ENCODE peak calls at places on chromosomes 2 and 18, in four cellular contexts. One of them, this sample, is unnamed.

GRCh38 chr2:56014075-56014730 is 90.6 kb upstream of the EFEMP1 start:
- DNase-seq in type B pancreatic cell: no peak
- DNase-seq in iPS DF 6.9: no peak
- DNase-seq in left ventricle myocardium inferior: no peak
- DNase-seq in this sample: no peak

GRCh38 chr2:41400057-41400665 is 647.7 kb upstream of the PKDCC start:
- DNase-seq in type B pancreatic cell: no peak
- DNase-seq in iPS DF 6.9: no peak
- DNase-seq in left ventricle myocardium inferior: no peak
- DNase-seq in this sample: peak

GRCh38 chr18:6543330-6543908 is 128.7 kb upstream of the L3MBTL4 start:
- DNase-seq in type B pancreatic cell: no peak
- DNase-seq in iPS DF 6.9: no peak
- DNase-seq in left ventricle myocardium inferior: no peak
- DNase-seq in this sample: no peak

GRCh38 chr18:68660355-68661183 is 54.3 kb downstream of the TMX3 start:
- DNase-seq in type B pancreatic cell: no peak
- DNase-seq in iPS DF 6.9: no peak
- DNase-seq in left ventricle myocardium inferior: no peak
- DNase-seq in this sample: no peak

GRCh38 chr2:144325086-144325485 is 194.8 kb downstream of the ZEB2 start:
- DNase-seq in type B pancreatic cell: no peak
- DNase-seq in iPS DF 6.9: no peak
- DNase-seq in left ventricle myocardium inferior: no peak
- DNase-seq in this sample: no peak

GRCh38 chr18:11982981-11983380 is 1.7 kb downstream of the IMPA2 start:
- DNase-seq in type B pancreatic cell: no peak
- DNase-seq in iPS DF 6.9: no peak
- DNase-seq in left ventricle myocardium inferior: no peak
- DNase-seq in this sample: no peak

GRCh38 chr2:33645861-33646260 is 46.8 kb upstream of the FAM98A start:
- DNase-seq in type B pancreatic cell: no peak
- DNase-seq in iPS DF 6.9: no peak
- DNase-seq in left ventricle myocardium inferior: no peak
- DNase-seq in this sample: no peak

GRCh38 chr2:152508446-152508845 is 173.5 kb downstream of the FMNL2 start:
- DNase-seq in type B pancreatic cell: no peak
- DNase-seq in iPS DF 6.9: no peak
- DNase-seq in left ventricle myocardium inferior: no peak
- DNase-seq in this sample: no peak

GRCh38 chr2:28652217-28652616 is 99.4 kb upstream of the PPP1CB start:
- DNase-seq in type B pancreatic cell: no peak
- DNase-seq in iPS DF 6.9: no peak
- DNase-seq in left ventricle myocardium inferior: no peak
- DNase-seq in this sample: no peak

GRCh38 chr2:207337234-207338219 is 171.8 kb upstream of the KLF7 start:
- DNase-seq in type B pancreatic cell: no peak
- DNase-seq in iPS DF 6.9: no peak
- DNase-seq in left ventricle myocardium inferior: no peak
- DNase-seq in this sample: no peak

GRCh38 chr2:158047156-158047611 is 54.5 kb upstream of the UPP2 start:
- DNase-seq in type B pancreatic cell: no peak
- DNase-seq in iPS DF 6.9: no peak
- DNase-seq in left ventricle myocardium inferior: no peak
- DNase-seq in this sample: no peak

GRCh38 chr2:9139491-9140443 is 66.8 kb upstream of the ASAP2 start:
- DNase-seq in type B pancreatic cell: peak
- DNase-seq in iPS DF 6.9: peak
- DNase-seq in left ventricle myocardium inferior: peak
- DNase-seq in this sample: peak

GRCh38 chr2:174166261-174166660 is 82.1 kb downstream of the OLA1 start:
- DNase-seq in type B pancreatic cell: no peak
- DNase-seq in iPS DF 6.9: no peak
- DNase-seq in left ventricle myocardium inferior: no peak
- DNase-seq in this sample: no peak

GRCh38 chr18:46740046-46740445 is 16.8 kb downstream of the ST8SIA5 start:
- DNase-seq in type B pancreatic cell: no peak
- DNase-seq in iPS DF 6.9: no peak
- DNase-seq in left ventricle myocardium inferior: no peak
- DNase-seq in this sample: no peak

GRCh38 chr2:228876296-228876695 is 394.8 kb downstream of the PID1 start:
- DNase-seq in type B pancreatic cell: no peak
- DNase-seq in iPS DF 6.9: no peak
- DNase-seq in left ventricle myocardium inferior: no peak
- DNase-seq in this sample: no peak

GRCh38 chr2:141109633-141110032 is 1021.2 kb downstream of the LRP1B start:
- DNase-seq in type B pancreatic cell: no peak
- DNase-seq in iPS DF 6.9: no peak
- DNase-seq in left ventricle myocardium inferior: no peak
- DNase-seq in this sample: no peak

GRCh38 chr18:27616324-27616723 is 431.2 kb upstream of the CHST9 start:
- DNase-seq in type B pancreatic cell: no peak
- DNase-seq in iPS DF 6.9: no peak
- DNase-seq in left ventricle myocardium inferior: no peak
- DNase-seq in this sample: no peak

GRCh38 chr18:74514860-74515495 is 18.8 kb downstream of the CNDP2 start:
- DNase-seq in type B pancreatic cell: no peak
- DNase-seq in iPS DF 6.9: no peak
- DNase-seq in left ventricle myocardium inferior: no peak
- DNase-seq in this sample: no peak

GRCh38 chr2:234994340-234995321 is 42.8 kb downstream of the SH3BP4 start:
- DNase-seq in type B pancreatic cell: no peak
- DNase-seq in iPS DF 6.9: no peak
- DNase-seq in left ventricle myocardium inferior: no peak
- DNase-seq in this sample: no peak

GRCh38 chr18:7172611-7173010 is 55.0 kb upstream of the LAMA1 start:
- DNase-seq in type B pancreatic cell: no peak
- DNase-seq in iPS DF 6.9: no peak
- DNase-seq in left ventricle myocardium inferior: no peak
- DNase-seq in this sample: no peak

GRCh38 chr2:105834931-105835330 is 90.2 kb downstream of the NCK2 start:
- DNase-seq in type B pancreatic cell: no peak
- DNase-seq in iPS DF 6.9: no peak
- DNase-seq in left ventricle myocardium inferior: no peak
- DNase-seq in this sample: no peak